ENCODE peak calls at places on chromosome 22, in five cellular contexts. U, E, X, K and P are unnamed samples.

GRCh38 chr22:46595545-46595944 is 24.6 kb upstream of the GRAMD4 start:
- DNase-seq in K (no peak), X (no peak), U (no peak), E (no peak), P (no peak)

GRCh38 chr22:19825904-19826618 is 28.6 kb downstream of the GNB1L start:
- DNase-seq in X (no peak), K (no peak), E (no peak), U (no peak), P (no peak)

GRCh38 chr22:50532824-50533344 is 3.1 kb upstream of the TYMP start:
- DNase-seq in E (no peak), K (no peak), U (no peak), X (no peak), P (no peak)

GRCh38 chr22:29369460-29369859 is 18.9 kb downstream of the AP1B1 start:
- DNase-seq in K (no peak), X (no peak), U (no peak), E (peak; percentile 65), P (no peak)

GRCh38 chr22:31616315-31616980 is 45.6 kb downstream of the PISD start:
- DNase-seq in E (no peak), U (no peak), K (peak; percentile 44), X (no peak), P (peak; percentile 43)

GRCh38 chr22:22578702-22579424 is 19.8 kb upstream of the PRAME start:
- DNase-seq in E (peak; percentile 61), X (no peak), U (no peak), K (no peak), P (no peak)

GRCh38 chr22:36901411-36902142 is 11.9 kb upstream of the CSF2RB start:
- DNase-seq in K (no peak), E (no peak), X (no peak), U (no peak), P (peak; percentile 56)

GRCh38 chr22:34395370-34395769 is 475.1 kb upstream of the LARGE1 start:
- DNase-seq in K (no peak), U (no peak), X (no peak), E (peak; percentile 88), P (no peak)

GRCh38 chr22:22691055-22691454 is 46.6 kb downstream of the GGTLC2 start:
- DNase-seq in K (no peak), E (no peak), X (no peak), U (no peak), P (no peak)

GRCh38 chr22:27811778-27812177 is 10.2 kb upstream of the MN1 start:
- DNase-seq in E (no peak), X (no peak), U (no peak), K (no peak), P (no peak)

GRCh38 chr22:23075050-23075449 is 4.7 kb downstream of the GNAZ start:
- DNase-seq in E (no peak), X (no peak), K (no peak), U (no peak), P (no peak)